ENCODE peak calls at places on chromosomes 11 and 22, in eight cellular contexts. One of them, this sample, is unnamed.

GRCh38 chr11:4626207-4627105 is 10.8 kb upstream of the OR51D1 start:
- DNase-seq in HCT116: peak
- DNase-seq in colonic mucosa: peak
- DNase-seq in keratinocyte: no peak
- DNase-seq in cardiac muscle cell: peak
- DNase-seq in RWPE2: no peak
- DNase-seq in body of pancreas: peak
- DNase-seq in CD4-positive, alpha-beta memory T cell: peak
- DNase-seq in this sample: peak

GRCh38 chr11:115066111-115066660 is 387.9 kb downstream of the NXPE2 start:
- DNase-seq in body of pancreas: no peak
- DNase-seq in colonic mucosa: no peak
- DNase-seq in RWPE2: no peak
- DNase-seq in CD4-positive, alpha-beta memory T cell: no peak
- DNase-seq in keratinocyte: no peak
- DNase-seq in cardiac muscle cell: no peak
- DNase-seq in HCT116: no peak
- DNase-seq in this sample: no peak

GRCh38 chr11:47348859-47349258 is 3.6 kb downstream of the MYBPC3 start:
- DNase-seq in body of pancreas: no peak
- DNase-seq in keratinocyte: no peak
- DNase-seq in colonic mucosa: no peak
- DNase-seq in CD4-positive, alpha-beta memory T cell: no peak
- DNase-seq in cardiac muscle cell: no peak
- DNase-seq in RWPE2: no peak
- DNase-seq in HCT116: peak
- DNase-seq in this sample: no peak

GRCh38 chr11:103532133-103532788 is 423.0 kb downstream of the DYNC2H1 start:
- DNase-seq in HCT116: no peak
- DNase-seq in RWPE2: no peak
- DNase-seq in CD4-positive, alpha-beta memory T cell: no peak
- DNase-seq in body of pancreas: no peak
- DNase-seq in keratinocyte: no peak
- DNase-seq in cardiac muscle cell: no peak
- DNase-seq in colonic mucosa: no peak
- DNase-seq in this sample: no peak

GRCh38 chr11:120339394-120339890 is 3.2 kb downstream of the ARHGEF12 start:
- DNase-seq in RWPE2: no peak
- DNase-seq in CD4-positive, alpha-beta memory T cell: peak
- DNase-seq in cardiac muscle cell: peak
- DNase-seq in colonic mucosa: peak
- DNase-seq in HCT116: no peak
- DNase-seq in body of pancreas: peak
- DNase-seq in keratinocyte: no peak
- DNase-seq in this sample: no peak

GRCh38 chr22:32644252-32645100 is 157.0 kb upstream of the TIMP3 start:
- DNase-seq in keratinocyte: peak
- DNase-seq in CD4-positive, alpha-beta memory T cell: peak
- DNase-seq in body of pancreas: peak
- DNase-seq in cardiac muscle cell: no peak
- DNase-seq in RWPE2: peak
- DNase-seq in colonic mucosa: peak
- DNase-seq in HCT116: no peak
- DNase-seq in this sample: peak

GRCh38 chr11:61739966-61740365 is 12.5 kb upstream of the MYRF start:
- DNase-seq in HCT116: no peak
- DNase-seq in colonic mucosa: no peak
- DNase-seq in RWPE2: no peak
- DNase-seq in keratinocyte: no peak
- DNase-seq in cardiac muscle cell: no peak
- DNase-seq in CD4-positive, alpha-beta memory T cell: no peak
- DNase-seq in body of pancreas: no peak
- DNase-seq in this sample: no peak

GRCh38 chr22:22974795-22975580 is 87.4 kb downstream of the IGLL5 start:
- DNase-seq in cardiac muscle cell: no peak
- DNase-seq in HCT116: no peak
- DNase-seq in keratinocyte: no peak
- DNase-seq in RWPE2: no peak
- DNase-seq in CD4-positive, alpha-beta memory T cell: no peak
- DNase-seq in body of pancreas: no peak
- DNase-seq in colonic mucosa: no peak
- DNase-seq in this sample: no peak

GRCh38 chr22:27257987-27258386 is 543.6 kb downstream of the MN1 start:
- DNase-seq in RWPE2: no peak
- DNase-seq in HCT116: no peak
- DNase-seq in colonic mucosa: no peak
- DNase-seq in body of pancreas: no peak
- DNase-seq in keratinocyte: no peak
- DNase-seq in cardiac muscle cell: no peak
- DNase-seq in CD4-positive, alpha-beta memory T cell: no peak
- DNase-seq in this sample: no peak

GRCh38 chr11:111063711-111064110 is 181.8 kb upstream of the POU2AF2 start:
- DNase-seq in cardiac muscle cell: no peak
- DNase-seq in keratinocyte: no peak
- DNase-seq in RWPE2: no peak
- DNase-seq in HCT116: no peak
- DNase-seq in colonic mucosa: no peak
- DNase-seq in body of pancreas: no peak
- DNase-seq in CD4-positive, alpha-beta memory T cell: no peak
- DNase-seq in this sample: no peak

GRCh38 chr11:61783717-61784505 is 8.5 kb downstream of the TMEM258 start:
- DNase-seq in body of pancreas: no peak
- DNase-seq in keratinocyte: no peak
- DNase-seq in cardiac muscle cell: no peak
- DNase-seq in RWPE2: no peak
- DNase-seq in colonic mucosa: no peak
- DNase-seq in HCT116: no peak
- DNase-seq in CD4-positive, alpha-beta memory T cell: no peak
- DNase-seq in this sample: no peak

GRCh38 chr22:20413217-20414058 is 19.5 kb downstream of the ZNF74 start:
- DNase-seq in body of pancreas: no peak
- DNase-seq in RWPE2: no peak
- DNase-seq in cardiac muscle cell: no peak
- DNase-seq in keratinocyte: no peak
- DNase-seq in colonic mucosa: no peak
- DNase-seq in HCT116: no peak
- DNase-seq in CD4-positive, alpha-beta memory T cell: no peak
- DNase-seq in this sample: no peak

GRCh38 chr22:24117942-24118341 is 63.3 kb upstream of the SUSD2 start:
- DNase-seq in cardiac muscle cell: no peak
- DNase-seq in body of pancreas: no peak
- DNase-seq in colonic mucosa: no peak
- DNase-seq in RWPE2: no peak
- DNase-seq in CD4-positive, alpha-beta memory T cell: no peak
- DNase-seq in keratinocyte: no peak
- DNase-seq in HCT116: no peak
- DNase-seq in this sample: no peak

GRCh38 chr22:37314315-37315046 is 32.2 kb downstream of the CYTH4 start:
- DNase-seq in HCT116: no peak
- DNase-seq in RWPE2: peak
- DNase-seq in colonic mucosa: no peak
- DNase-seq in CD4-positive, alpha-beta memory T cell: peak
- DNase-seq in cardiac muscle cell: no peak
- DNase-seq in keratinocyte: no peak
- DNase-seq in body of pancreas: no peak
- DNase-seq in this sample: no peak

GRCh38 chr11:86673055-86673843 is 833 bp upstream of the ME3 start:
- DNase-seq in keratinocyte: no peak
- DNase-seq in HCT116: no peak
- DNase-seq in RWPE2: no peak
- DNase-seq in colonic mucosa: no peak
- DNase-seq in cardiac muscle cell: no peak
- DNase-seq in body of pancreas: no peak
- DNase-seq in CD4-positive, alpha-beta memory T cell: no peak
- DNase-seq in this sample: no peak
- H3K27ac ChIP-seq in keratinocyte: no peak
- H3K27ac ChIP-seq in HCT116: no peak
- H3K27ac ChIP-seq in RWPE2: no peak
- H3K27ac ChIP-seq in colonic mucosa: peak
- H3K27ac ChIP-seq in cardiac muscle cell: no peak
- H3K27ac ChIP-seq in body of pancreas: peak
- H3K27ac ChIP-seq in CD4-positive, alpha-beta memory T cell: no peak
- H3K27ac ChIP-seq in this sample: peak

GRCh38 chr11:10412266-10412665 is 42.8 kb upstream of the AMPD3 start:
- DNase-seq in keratinocyte: no peak
- DNase-seq in CD4-positive, alpha-beta memory T cell: no peak
- DNase-seq in body of pancreas: no peak
- DNase-seq in HCT116: no peak
- DNase-seq in cardiac muscle cell: no peak
- DNase-seq in RWPE2: no peak
- DNase-seq in colonic mucosa: no peak
- DNase-seq in this sample: no peak
- H3K4me3 ChIP-seq in keratinocyte: no peak
- H3K4me3 ChIP-seq in CD4-positive, alpha-beta memory T cell: no peak
- H3K4me3 ChIP-seq in body of pancreas: no peak
- H3K4me3 ChIP-seq in HCT116: no peak
- H3K4me3 ChIP-seq in cardiac muscle cell: no peak
- H3K4me3 ChIP-seq in RWPE2: no peak
- H3K4me3 ChIP-seq in colonic mucosa: no peak
- H3K4me3 ChIP-seq in this sample: no peak

DNA sequence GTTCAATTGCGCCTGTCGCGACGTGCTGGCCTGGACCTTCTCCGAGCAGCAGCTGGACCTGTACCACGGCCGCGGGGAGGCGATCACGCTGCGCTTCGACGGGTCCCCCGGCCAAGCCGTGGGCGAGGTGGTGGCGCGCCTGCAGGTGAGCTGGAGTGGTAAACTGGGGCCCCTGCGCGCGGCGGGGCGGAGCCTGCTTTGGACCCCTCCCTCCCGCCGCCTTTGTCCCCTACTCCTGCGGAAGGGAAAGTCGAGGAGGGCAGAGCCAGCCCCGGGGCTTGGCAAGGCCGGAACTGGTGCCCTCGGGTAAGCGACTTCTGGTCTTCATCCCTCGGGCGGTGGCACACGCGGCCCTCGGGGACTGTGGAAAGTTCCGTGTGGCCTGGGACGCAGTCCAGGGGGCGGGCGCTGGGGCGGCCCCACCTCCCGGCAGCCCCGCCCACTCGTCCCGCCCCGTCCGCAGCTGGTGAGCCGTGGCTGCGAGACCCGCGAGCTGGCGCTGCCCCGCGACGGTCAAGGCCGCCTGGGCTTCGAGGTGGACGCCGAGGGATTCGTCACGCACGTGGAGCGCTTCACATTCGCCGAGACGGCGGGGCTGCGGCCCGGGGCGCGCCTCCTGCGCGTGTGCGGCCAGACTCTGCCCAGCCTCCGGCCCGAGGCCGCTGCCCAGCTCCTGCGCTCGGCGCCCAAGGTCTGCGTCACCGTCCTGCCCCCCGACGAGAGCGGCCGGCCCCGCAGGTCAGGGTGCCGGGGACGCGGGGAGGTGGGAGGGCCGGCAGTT is 9.2 kb downstream of the SIPA1 start:
- DNase-seq in RWPE2: peak
- DNase-seq in body of pancreas: peak
- DNase-seq in colonic mucosa: peak
- DNase-seq in HCT116: no peak
- DNase-seq in cardiac muscle cell: no peak
- DNase-seq in keratinocyte: no peak
- DNase-seq in CD4-positive, alpha-beta memory T cell: no peak
- DNase-seq in this sample: no peak
- H3K27ac ChIP-seq in RWPE2: no peak
- H3K27ac ChIP-seq in body of pancreas: no peak
- H3K27ac ChIP-seq in colonic mucosa: peak
- H3K27ac ChIP-seq in HCT116: peak
- H3K27ac ChIP-seq in cardiac muscle cell: no peak
- H3K27ac ChIP-seq in keratinocyte: no peak
- H3K27ac ChIP-seq in CD4-positive, alpha-beta memory T cell: no peak
- H3K27ac ChIP-seq in this sample: no peak

GRCh38 chr11:69495441-69496201 is 14.2 kb downstream of the LINC01488 start:
- DNase-seq in RWPE2: no peak
- DNase-seq in HCT116: no peak
- DNase-seq in colonic mucosa: no peak
- DNase-seq in keratinocyte: no peak
- DNase-seq in cardiac muscle cell: no peak
- DNase-seq in CD4-positive, alpha-beta memory T cell: no peak
- DNase-seq in body of pancreas: no peak
- DNase-seq in this sample: no peak

GRCh38 chr11:69496631-69497220 is 15.3 kb downstream of the LINC01488 start:
- DNase-seq in HCT116: no peak
- DNase-seq in cardiac muscle cell: no peak
- DNase-seq in body of pancreas: no peak
- DNase-seq in colonic mucosa: no peak
- DNase-seq in CD4-positive, alpha-beta memory T cell: no peak
- DNase-seq in RWPE2: no peak
- DNase-seq in keratinocyte: no peak
- DNase-seq in this sample: no peak

GRCh38 chr11:69493931-69494821 is 12.7 kb downstream of the LINC01488 start:
- DNase-seq in HCT116: no peak
- DNase-seq in keratinocyte: no peak
- DNase-seq in body of pancreas: no peak
- DNase-seq in cardiac muscle cell: no peak
- DNase-seq in CD4-positive, alpha-beta memory T cell: no peak
- DNase-seq in colonic mucosa: no peak
- DNase-seq in RWPE2: no peak
- DNase-seq in this sample: no peak

GRCh38 chr11:69496202-69496557 is 14.7 kb downstream of the LINC01488 start:
- DNase-seq in HCT116: no peak
- DNase-seq in colonic mucosa: no peak
- DNase-seq in cardiac muscle cell: no peak
- DNase-seq in body of pancreas: no peak
- DNase-seq in keratinocyte: no peak
- DNase-seq in RWPE2: no peak
- DNase-seq in CD4-positive, alpha-beta memory T cell: no peak
- DNase-seq in this sample: no peak

GRCh38 chr11:69494851-69495250 is 13.4 kb downstream of the LINC01488 start:
- DNase-seq in RWPE2: no peak
- DNase-seq in cardiac muscle cell: no peak
- DNase-seq in keratinocyte: no peak
- DNase-seq in HCT116: no peak
- DNase-seq in colonic mucosa: no peak
- DNase-seq in CD4-positive, alpha-beta memory T cell: no peak
- DNase-seq in body of pancreas: no peak
- DNase-seq in this sample: no peak
- H3K4me3 ChIP-seq in RWPE2: no peak
- H3K4me3 ChIP-seq in cardiac muscle cell: no peak
- H3K4me3 ChIP-seq in keratinocyte: no peak
- H3K4me3 ChIP-seq in HCT116: no peak
- H3K4me3 ChIP-seq in colonic mucosa: no peak
- H3K4me3 ChIP-seq in CD4-positive, alpha-beta memory T cell: no peak
- H3K4me3 ChIP-seq in body of pancreas: no peak
- H3K4me3 ChIP-seq in this sample: no peak